ENCODE peak calls at places on chromosomes 3 and 15, in eight cellular contexts. One of them, this sample, is unnamed.

GRCh38 chr3:171488479-171488878 is 28.3 kb upstream of the TNIK start:
- ATAC-seq in HCT116: no peak
- ATAC-seq in GM12878: no peak
- ATAC-seq in K562: no peak
- ATAC-seq in GM23338: no peak
- ATAC-seq in Panc1: no peak
- ATAC-seq in upper lobe of left lung: no peak
- ATAC-seq in HepG2: no peak
- ATAC-seq in this sample: no peak

GRCh38 chr3:196344663-196345062 is 6.5 kb upstream of the TM4SF19 start:
- ATAC-seq in HepG2: no peak
- ATAC-seq in K562: no peak
- ATAC-seq in Panc1: no peak
- ATAC-seq in GM12878: no peak
- ATAC-seq in HCT116: no peak
- ATAC-seq in GM23338: no peak
- ATAC-seq in upper lobe of left lung: no peak
- ATAC-seq in this sample: no peak

GRCh38 chr3:42535981-42536784 is 33.7 kb downstream of the VIPR1 start:
- ATAC-seq in GM23338: peak
- ATAC-seq in K562: peak
- ATAC-seq in HepG2: peak
- ATAC-seq in Panc1: no peak
- ATAC-seq in GM12878: peak
- ATAC-seq in HCT116: peak
- ATAC-seq in upper lobe of left lung: no peak
- ATAC-seq in this sample: no peak

GRCh38 chr3:58679974-58680656 is 13.5 kb upstream of the FAM3D start:
- ATAC-seq in Panc1: no peak
- ATAC-seq in HepG2: no peak
- ATAC-seq in HCT116: no peak
- ATAC-seq in GM23338: no peak
- ATAC-seq in K562: no peak
- ATAC-seq in upper lobe of left lung: no peak
- ATAC-seq in GM12878: no peak
- ATAC-seq in this sample: no peak

GRCh38 chr15:62835762-62836161 is 206.8 kb upstream of the TPM1 start:
- ATAC-seq in GM12878: no peak
- ATAC-seq in K562: no peak
- ATAC-seq in Panc1: no peak
- ATAC-seq in HepG2: no peak
- ATAC-seq in upper lobe of left lung: no peak
- ATAC-seq in HCT116: no peak
- ATAC-seq in GM23338: no peak
- ATAC-seq in this sample: peak

GRCh38 chr15:27028836-27029482 is 58.0 kb downstream of the GABRG3 start:
- ATAC-seq in HepG2: no peak
- ATAC-seq in GM23338: peak
- ATAC-seq in Panc1: no peak
- ATAC-seq in HCT116: no peak
- ATAC-seq in GM12878: no peak
- ATAC-seq in K562: no peak
- ATAC-seq in upper lobe of left lung: peak
- ATAC-seq in this sample: no peak

GRCh38 chr15:63497642-63498100 is 6.7 kb upstream of the USP3 start:
- ATAC-seq in K562: peak
- ATAC-seq in upper lobe of left lung: peak
- ATAC-seq in GM12878: peak
- ATAC-seq in HepG2: peak
- ATAC-seq in HCT116: no peak
- ATAC-seq in GM23338: no peak
- ATAC-seq in Panc1: no peak
- ATAC-seq in this sample: no peak

GRCh38 chr15:98067339-98067738 is 106.8 kb downstream of the ARRDC4 start:
- ATAC-seq in Panc1: no peak
- ATAC-seq in GM12878: no peak
- ATAC-seq in HepG2: no peak
- ATAC-seq in K562: no peak
- ATAC-seq in upper lobe of left lung: no peak
- ATAC-seq in GM23338: no peak
- ATAC-seq in HCT116: no peak
- ATAC-seq in this sample: no peak

GRCh38 chr15:51119120-51119519 is 24.4 kb upstream of the TNFAIP8L3 start:
- ATAC-seq in GM12878: no peak
- ATAC-seq in HepG2: no peak
- ATAC-seq in HCT116: no peak
- ATAC-seq in Panc1: no peak
- ATAC-seq in upper lobe of left lung: no peak
- ATAC-seq in GM23338: no peak
- ATAC-seq in K562: no peak
- ATAC-seq in this sample: no peak

GRCh38 chr15:98760112-98760826 is 111.9 kb downstream of the IGF1R start:
- ATAC-seq in K562: no peak
- ATAC-seq in GM23338: no peak
- ATAC-seq in HepG2: no peak
- ATAC-seq in HCT116: no peak
- ATAC-seq in GM12878: no peak
- ATAC-seq in upper lobe of left lung: peak
- ATAC-seq in Panc1: no peak
- ATAC-seq in this sample: no peak

GRCh38 chr15:88932271-88932874 is 19.2 kb upstream of the MFGE8 start:
- ATAC-seq in HCT116: no peak
- ATAC-seq in upper lobe of left lung: no peak
- ATAC-seq in HepG2: peak
- ATAC-seq in K562: no peak
- ATAC-seq in GM12878: no peak
- ATAC-seq in GM23338: no peak
- ATAC-seq in Panc1: peak
- ATAC-seq in this sample: peak

GRCh38 chr3:157705258-157705657 is 202.0 kb upstream of the VEPH1 start:
- ATAC-seq in HepG2: no peak
- ATAC-seq in GM12878: no peak
- ATAC-seq in HCT116: no peak
- ATAC-seq in upper lobe of left lung: no peak
- ATAC-seq in Panc1: no peak
- ATAC-seq in K562: no peak
- ATAC-seq in GM23338: no peak
- ATAC-seq in this sample: no peak

GRCh38 chr15:85825118-85825517 is 30.4 kb upstream of the KLHL25 start:
- ATAC-seq in HepG2: no peak
- ATAC-seq in Panc1: no peak
- ATAC-seq in K562: no peak
- ATAC-seq in GM23338: no peak
- ATAC-seq in GM12878: no peak
- ATAC-seq in HCT116: no peak
- ATAC-seq in upper lobe of left lung: no peak
- ATAC-seq in this sample: no peak

GRCh38 chr15:26073430-26074333 is 210.6 kb upstream of the ATP10A start:
- ATAC-seq in K562: no peak
- ATAC-seq in GM12878: no peak
- ATAC-seq in Panc1: no peak
- ATAC-seq in HCT116: no peak
- ATAC-seq in upper lobe of left lung: no peak
- ATAC-seq in HepG2: no peak
- ATAC-seq in GM23338: no peak
- ATAC-seq in this sample: no peak

GRCh38 chr3:128369881-128370642 is 96.6 kb downstream of the DNAJB8 start:
- ATAC-seq in GM12878: peak
- ATAC-seq in GM23338: peak
- ATAC-seq in HCT116: peak
- ATAC-seq in HepG2: peak
- ATAC-seq in upper lobe of left lung: no peak
- ATAC-seq in Panc1: no peak
- ATAC-seq in K562: peak
- ATAC-seq in this sample: no peak

GRCh38 chr3:120423432-120423831 is 27.4 kb downstream of the FSTL1 start:
- ATAC-seq in GM12878: no peak
- ATAC-seq in GM23338: no peak
- ATAC-seq in Panc1: no peak
- ATAC-seq in upper lobe of left lung: no peak
- ATAC-seq in HepG2: no peak
- ATAC-seq in K562: no peak
- ATAC-seq in HCT116: no peak
- ATAC-seq in this sample: no peak

GRCh38 chr3:120419797-120420196 is 31.0 kb downstream of the FSTL1 start:
- ATAC-seq in GM12878: no peak
- ATAC-seq in HepG2: no peak
- ATAC-seq in GM23338: no peak
- ATAC-seq in K562: no peak
- ATAC-seq in HCT116: no peak
- ATAC-seq in upper lobe of left lung: no peak
- ATAC-seq in Panc1: no peak
- ATAC-seq in this sample: no peak

GRCh38 chr3:120418866-120419490 is 31.8 kb downstream of the FSTL1 start:
- ATAC-seq in Panc1: peak
- ATAC-seq in GM12878: peak
- ATAC-seq in GM23338: peak
- ATAC-seq in K562: peak
- ATAC-seq in HepG2: peak
- ATAC-seq in upper lobe of left lung: peak
- ATAC-seq in HCT116: peak
- ATAC-seq in this sample: no peak

GRCh38 chr3:120420360-120420759 is 30.4 kb downstream of the FSTL1 start:
- ATAC-seq in HepG2: no peak
- ATAC-seq in Panc1: no peak
- ATAC-seq in K562: no peak
- ATAC-seq in GM12878: no peak
- ATAC-seq in GM23338: no peak
- ATAC-seq in HCT116: no peak
- ATAC-seq in upper lobe of left lung: no peak
- ATAC-seq in this sample: no peak

DNA sequence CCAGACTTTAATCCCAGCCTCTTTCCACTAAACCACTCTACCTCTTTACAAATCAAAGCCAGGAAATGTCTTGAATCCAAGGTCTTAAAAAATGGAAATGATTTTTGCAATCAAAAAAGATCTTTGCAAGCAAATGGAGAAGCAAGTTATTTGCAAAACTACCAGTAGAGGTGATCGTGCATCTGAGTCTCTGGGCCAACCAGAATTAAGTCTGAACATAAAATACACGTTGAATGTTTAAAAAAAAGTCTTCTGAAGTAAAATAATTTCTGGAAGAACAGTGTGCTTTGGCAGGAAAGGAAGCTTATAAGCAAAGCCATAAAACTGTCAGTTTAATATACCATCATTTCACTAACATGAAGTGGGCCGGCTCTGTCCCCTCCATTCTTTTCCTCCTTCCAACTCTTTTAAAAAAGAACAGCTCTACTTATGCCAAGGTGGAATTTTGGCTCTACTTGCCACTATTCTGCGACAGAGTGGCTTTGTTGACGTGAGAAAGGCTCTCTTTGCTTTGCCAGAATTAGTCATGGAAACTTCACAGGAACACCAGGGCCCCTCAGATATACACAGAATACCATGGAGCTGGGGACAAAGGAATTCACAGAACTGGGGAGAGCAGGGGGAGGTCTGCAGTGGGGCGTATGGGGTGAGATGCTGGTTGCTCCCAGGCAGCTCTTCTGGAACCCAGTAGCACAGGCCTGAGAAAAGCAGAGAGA is 29.8 kb downstream of the FSTL1 start:
- ATAC-seq in HCT116: no peak
- ATAC-seq in upper lobe of left lung: no peak
- ATAC-seq in GM23338: peak
- ATAC-seq in Panc1: no peak
- ATAC-seq in GM12878: no peak
- ATAC-seq in K562: no peak
- ATAC-seq in HepG2: no peak
- ATAC-seq in this sample: peak
- TF ChIP-seq POLR2AphosphoS5 in HCT116: no peak
- TF ChIP-seq POLR2AphosphoS5 in upper lobe of left lung: no peak
- TF ChIP-seq POLR2AphosphoS5 in GM23338: no peak
- TF ChIP-seq POLR2AphosphoS5 in Panc1: no peak
- TF ChIP-seq POLR2AphosphoS5 in GM12878: no peak
- TF ChIP-seq POLR2AphosphoS5 in K562: no peak
- TF ChIP-seq POLR2AphosphoS5 in HepG2: no peak
- TF ChIP-seq POLR2AphosphoS5 in this sample: peak

GRCh38 chr3:81425198-81425868 is 336.1 kb downstream of the GBE1 start:
- ATAC-seq in HepG2: no peak
- ATAC-seq in K562: no peak
- ATAC-seq in Panc1: no peak
- ATAC-seq in GM12878: no peak
- ATAC-seq in upper lobe of left lung: no peak
- ATAC-seq in GM23338: no peak
- ATAC-seq in HCT116: no peak
- ATAC-seq in this sample: no peak

DNA sequence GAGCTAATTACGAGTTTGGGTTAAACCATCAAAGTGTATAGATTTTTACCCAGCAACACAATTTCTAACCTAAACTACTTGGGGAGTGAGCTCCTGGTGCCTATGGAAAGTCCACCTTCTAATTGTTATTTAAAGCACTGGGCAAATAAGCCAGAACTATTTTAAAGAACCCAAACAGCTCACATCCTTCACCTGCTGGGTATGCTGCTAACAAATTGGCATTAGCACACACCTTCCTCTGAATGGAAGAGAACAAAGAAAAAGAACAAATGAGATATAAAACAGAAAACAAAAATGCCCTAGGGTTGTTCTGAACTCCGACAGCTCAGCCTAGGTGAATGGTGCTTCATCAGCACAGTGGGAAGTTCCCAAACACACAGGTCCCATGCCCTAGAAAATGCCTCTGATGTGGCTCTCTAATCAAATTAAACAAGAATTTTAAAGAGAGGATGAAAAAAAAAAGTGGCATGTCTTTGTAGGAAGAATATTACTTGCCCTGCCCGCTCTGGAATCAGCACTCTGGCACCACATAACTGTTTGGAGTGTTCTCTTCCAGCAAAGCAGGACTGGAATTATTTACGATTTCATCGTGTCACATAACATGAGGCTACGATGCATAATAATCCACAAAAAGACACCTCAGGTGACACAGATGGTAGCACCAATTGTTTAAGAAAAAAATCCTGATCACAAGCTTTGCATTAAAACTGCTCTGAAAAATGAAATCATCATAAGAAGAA is 334.4 kb downstream of the GBE1 start:
- ATAC-seq in Panc1: no peak
- ATAC-seq in upper lobe of left lung: no peak
- ATAC-seq in K562: no peak
- ATAC-seq in HCT116: no peak
- ATAC-seq in GM23338: peak
- ATAC-seq in GM12878: no peak
- ATAC-seq in HepG2: no peak
- ATAC-seq in this sample: no peak
- TF ChIP-seq POLR2AphosphoS5 in Panc1: no peak
- TF ChIP-seq POLR2AphosphoS5 in upper lobe of left lung: no peak
- TF ChIP-seq POLR2AphosphoS5 in K562: no peak
- TF ChIP-seq POLR2AphosphoS5 in HCT116: no peak
- TF ChIP-seq POLR2AphosphoS5 in GM23338: no peak
- TF ChIP-seq POLR2AphosphoS5 in GM12878: no peak
- TF ChIP-seq POLR2AphosphoS5 in HepG2: no peak
- TF ChIP-seq POLR2AphosphoS5 in this sample: no peak

GRCh38 chr3:72123908-72124441 is 339.0 kb upstream of the PROK2 start:
- ATAC-seq in GM12878: peak
- ATAC-seq in K562: peak
- ATAC-seq in GM23338: no peak
- ATAC-seq in Panc1: no peak
- ATAC-seq in HepG2: no peak
- ATAC-seq in HCT116: peak
- ATAC-seq in upper lobe of left lung: no peak
- ATAC-seq in this sample: peak
- TF ChIP-seq POLR2AphosphoS5 in GM12878: no peak
- TF ChIP-seq POLR2AphosphoS5 in K562: no peak
- TF ChIP-seq POLR2AphosphoS5 in GM23338: no peak
- TF ChIP-seq POLR2AphosphoS5 in Panc1: no peak
- TF ChIP-seq POLR2AphosphoS5 in HepG2: no peak
- TF ChIP-seq POLR2AphosphoS5 in HCT116: no peak
- TF ChIP-seq POLR2AphosphoS5 in upper lobe of left lung: no peak
- TF ChIP-seq POLR2AphosphoS5 in this sample: peak

GRCh38 chr3:49680493-49681231 is 6.5 kb downstream of the APEH start:
- ATAC-seq in K562: no peak
- ATAC-seq in upper lobe of left lung: no peak
- ATAC-seq in GM23338: no peak
- ATAC-seq in GM12878: no peak
- ATAC-seq in HCT116: no peak
- ATAC-seq in HepG2: no peak
- ATAC-seq in Panc1: no peak
- ATAC-seq in this sample: no peak
- TF ChIP-seq POLR2AphosphoS5 in K562: no peak
- TF ChIP-seq POLR2AphosphoS5 in upper lobe of left lung: no peak
- TF ChIP-seq POLR2AphosphoS5 in GM23338: no peak
- TF ChIP-seq POLR2AphosphoS5 in GM12878: no peak
- TF ChIP-seq POLR2AphosphoS5 in HCT116: no peak
- TF ChIP-seq POLR2AphosphoS5 in HepG2: peak
- TF ChIP-seq POLR2AphosphoS5 in Panc1: no peak
- TF ChIP-seq POLR2AphosphoS5 in this sample: no peak